ENCODE peak calls at places on chromosomes 5 and 9, in eight cellular contexts. J is NCI-H1092 treated with DMSO at 0.1 percent for 48 hours, E is IMR-90, U is neural crest cell, A is GM13977, K is trophoblast cell, Z is dermis microvascular lymphatic vessel endothelial cell, C is pulmonary artery endothelial cell. T is an unnamed sample.

GRCh38 chr5:167489202-167489601 is 802.2 kb upstream of the WWC1 start:
- DNase-seq in K (no peak), Z (no peak), U (no peak), A (peak; percentile 31), C (no peak), J (no peak), E (no peak), T (no peak)

GRCh38 chr9:130186839-130187522 is 14.8 kb downstream of the NCS1 start:
- DNase-seq in E (peak; percentile 55), U (no peak), C (no peak), Z (no peak), J (no peak), A (no peak), K (peak; percentile 73), T (no peak)

GRCh38 chr9:129175825-129176633 is 2.0 kb downstream of the IER5L start:
- DNase-seq in J (no peak), K (peak; percentile 93), C (no peak), E (peak; percentile 88), Z (peak; percentile 31), U (peak; percentile 43), A (peak; percentile 88), T (peak; percentile 71)

GRCh38 chr9:88936668-88937067 is 54.6 kb upstream of the S1PR3 start:
- DNase-seq in J (no peak), A (no peak), U (no peak), E (peak; percentile 7), C (no peak), Z (no peak), K (no peak), T (no peak)

GRCh38 chr9:117400131-117400530 is 14.7 kb downstream of the ASTN2 start:
- DNase-seq in C (no peak), Z (no peak), E (no peak), A (no peak), U (no peak), J (peak; percentile 68), K (peak; percentile 14), T (no peak)

GRCh38 chr5:15695171-15695676 is 195.2 kb downstream of the FBXL7 start:
- DNase-seq in A (no peak), E (peak; percentile 50), Z (no peak), U (no peak), J (no peak), K (peak; percentile 10), C (no peak), T (no peak)

GRCh38 chr9:121394292-121394691 is 24.2 kb upstream of the STOM start:
- DNase-seq in J (no peak), A (no peak), K (no peak), U (no peak), Z (no peak), E (peak; percentile 17), C (no peak), T (no peak)

GRCh38 chr9:124868511-124869465 is 6.9 kb downstream of the ARPC5L start:
- DNase-seq in A (peak; percentile 97), E (peak; percentile 71), U (peak; percentile 73), K (peak; percentile 91), J (peak; percentile 77), Z (peak; percentile 61), C (no peak), T (peak; percentile 72)

GRCh38 chr5:36590513-36591286 is 15.7 kb upstream of the SLC1A3 start:
- DNase-seq in Z (no peak), J (peak; percentile 0), A (no peak), U (no peak), C (no peak), K (no peak), E (no peak), T (no peak)

GRCh38 chr5:133675376-133676154 is 63.2 kb upstream of the FSTL4 start:
- DNase-seq in U (no peak), J (peak; percentile 36), A (no peak), E (no peak), K (no peak), C (no peak), Z (no peak), T (no peak)

GRCh38 chr9:127991017-127991756 is 10.4 kb upstream of the EEIG1 start:
- DNase-seq in Z (peak; percentile 82), U (no peak), E (no peak), C (no peak), K (peak; percentile 19), A (no peak), J (no peak), T (no peak)

GRCh38 chr5:36060516-36060885 is 6.2 kb downstream of the UGT3A2 start:
- DNase-seq in J (no peak), C (no peak), Z (no peak), K (peak; percentile 53), E (no peak), U (no peak), A (no peak), T (peak; percentile 47)

GRCh38 chr5:52811067-52811749 is 23.5 kb downstream of the ITGA1 start:
- DNase-seq in Z (no peak), K (peak; percentile 81), C (no peak), E (peak; percentile 77), J (no peak), U (no peak), A (no peak), T (no peak)

GRCh38 chr5:32304622-32305021 is 8.1 kb downstream of the MTMR12 start:
- DNase-seq in J (no peak), E (no peak), K (no peak), C (no peak), A (no peak), Z (no peak), U (no peak), T (no peak)

GRCh38 chr5:110517396-110517795 is 209.1 kb downstream of the TMEM232 start:
- DNase-seq in K (no peak), A (no peak), E (no peak), J (no peak), U (no peak), C (no peak), Z (no peak), T (no peak)

GRCh38 chr9:38345851-38346755 is 46.4 kb upstream of the ALDH1B1 start:
- DNase-seq in K (no peak), J (no peak), Z (no peak), C (no peak), U (no peak), E (no peak), A (no peak), T (no peak)

GRCh38 chr9:131503626-131504465 is 1.1 kb downstream of the POMT1 start:
- DNase-seq in C (no peak), J (no peak), E (peak; percentile 49), K (peak; percentile 23), A (peak; percentile 58), Z (no peak), U (no peak), T (no peak)

GRCh38 chr9:95224371-95225015 is 93.0 kb downstream of the FANCC start:
- DNase-seq in U (no peak), C (no peak), K (peak; percentile 32), Z (no peak), A (no peak), J (no peak), E (peak; percentile 15), T (no peak)

GRCh38 chr9:75096796-75097195 is 8.5 kb downstream of the OSTF1 start:
- DNase-seq in A (no peak), Z (no peak), E (peak; percentile 65), J (no peak), U (no peak), C (no peak), K (peak; percentile 73), T (no peak)

GRCh38 chr5:118863345-118863744 is 125.0 kb downstream of the DTWD2 start:
- DNase-seq in J (no peak), E (peak; percentile 61), C (no peak), Z (no peak), K (no peak), U (no peak), A (no peak), T (no peak)

GRCh38 chr9:92619601-92620300 is 50.2 kb downstream of the IPPK start:
- DNase-seq in E (no peak), C (no peak), A (no peak), J (no peak), Z (no peak), K (no peak), U (no peak), T (no peak)

GRCh38 chr9:125982798-125983406 is 235.7 kb downstream of the PBX3 start:
- DNase-seq in C (no peak), A (no peak), K (no peak), E (no peak), J (no peak), Z (no peak), U (no peak), T (no peak)

GRCh38 chr5:56561-57290 is 35.2 kb upstream of the PLEKHG4B start:
- DNase-seq in K (peak; percentile 76), A (peak; percentile 25), C (no peak), E (peak; percentile 52), Z (no peak), J (no peak), U (no peak), T (no peak)

GRCh38 chr9:133972041-133972970 is 19.8 kb downstream of the VAV2 start:
- DNase-seq in Z (no peak), C (no peak), K (no peak), A (no peak), J (no peak), E (no peak), U (no peak), T (no peak)

GRCh38 chr9:130421802-130422276 is 22.9 kb upstream of the ASS1 start:
- DNase-seq in Z (no peak), E (peak; percentile 91), U (no peak), J (peak; percentile 29), A (no peak), K (no peak), C (no peak), T (peak; percentile 72)

GRCh38 chr5:2917524-2917923 is 166.0 kb upstream of the IRX2 start:
- DNase-seq in C (no peak), Z (no peak), K (no peak), J (no peak), A (no peak), E (no peak), U (no peak), T (no peak)

GRCh38 chr5:154712518-154713437 is 42.4 kb upstream of the LARP1 start:
- DNase-seq in K (no peak), Z (no peak), C (no peak), E (no peak), U (no peak), J (peak; percentile 44), A (no peak), T (no peak)

GRCh38 chr5:138544171-138545134 is 1.4 kb upstream of the ETF1 start:
- DNase-seq in A (no peak), C (no peak), J (no peak), K (no peak), Z (no peak), U (no peak), E (peak; percentile 47), T (no peak)

GRCh38 chr9:75039006-75039405 is 10.9 kb upstream of the CARNMT1 start:
- DNase-seq in A (no peak), C (no peak), K (no peak), E (peak; percentile 95), Z (no peak), U (no peak), J (no peak), T (no peak)

T was measured in NCI-H446.